ENCODE peak calls at places on chromosome 1, in five cellular contexts. B is T-helper 2 cell, E is small intestine, V is AG09309, M is glutamatergic neuron. Z is an unnamed sample.
A peak's percentile ranks its signal among the peaks of the same experiment; 100 is the strongest.

GRCh38 chr1:215637041-215637573 is 70.0 kb downstream of the KCTD3 start:
- DNase-seq in B (no peak), E (peak; percentile 64), V (peak; percentile 55), M (no peak), Z (peak; percentile 84)

GRCh38 chr1:208254862-208255261 is 10.7 kb upstream of the PLXNA2 start:
- DNase-seq in B (no peak), E (no peak), V (no peak), M (no peak), Z (peak; percentile 40)

GRCh38 chr1:197441990-197442389 is 173.9 kb downstream of the CRB1 start:
- DNase-seq in B (no peak), E (no peak), V (no peak), M (no peak), Z (no peak)

GRCh38 chr1:94081566-94082344 is 39.2 kb downstream of the ABCA4 start:
- DNase-seq in B (no peak), E (no peak), V (peak; percentile 94), M (no peak), Z (peak; percentile 92)

GRCh38 chr1:223402790-223403142 is 9.6 kb downstream of the CCDC185 start:
- DNase-seq in B (no peak), E (no peak), V (no peak), M (no peak), Z (no peak)

GRCh38 chr1:76053021-76053420 is 21.5 kb upstream of the ST6GALNAC3 start:
- DNase-seq in B (no peak), E (no peak), V (no peak), M (peak; percentile 34), Z (no peak)

GRCh38 chr1:214623430-214623829 is 20.4 kb downstream of the CENPF start:
- DNase-seq in B (no peak), E (no peak), V (no peak), M (no peak), Z (no peak)

GRCh38 chr1:172006660-172007059 is 165.4 kb downstream of the DNM3 start:
- DNase-seq in B (no peak), E (no peak), V (no peak), M (no peak), Z (no peak)

GRCh38 chr1:119141020-119141424 is 569 bp upstream of the WARS2 start:
- DNase-seq in B (peak; percentile 11), E (peak; percentile 19), V (no peak), M (peak; percentile 45), Z (no peak)

GRCh38 chr1:203453016-203453415 is 22.6 kb upstream of the PRELP start:
- DNase-seq in B (no peak), E (no peak), V (no peak), M (no peak), Z (no peak)

GRCh38 chr1:183230403-183230802 is 44.3 kb downstream of the LAMC2 start:
- DNase-seq in B (no peak), E (no peak), V (no peak), M (no peak), Z (no peak)

GRCh38 chr1:109891930-109892329 is 18.7 kb upstream of the CSF1 start:
- DNase-seq in B (no peak), E (no peak), V (no peak), M (peak; percentile 41), Z (no peak)

GRCh38 chr1:41638086-41639024 is 153.9 kb upstream of the EDN2 start:
- DNase-seq in B (no peak), E (no peak), V (no peak), M (no peak), Z (no peak)

GRCh38 chr1:86231076-86231475 is 74.5 kb upstream of the COL24A1 start:
- DNase-seq in B (no peak), E (no peak), V (peak; percentile 47), M (no peak), Z (no peak)

GRCh38 chr1:246418565-246419312 is 88.3 kb downstream of the SMYD3 start:
- DNase-seq in B (no peak), E (no peak), V (no peak), M (no peak), Z (no peak)

GRCh38 chr1:7358346-7358745 is 412.8 kb upstream of the VAMP3 start:
- DNase-seq in B (no peak), E (no peak), V (no peak), M (no peak), Z (no peak)

GRCh38 chr1:3173113-3173745 is 104.2 kb downstream of the PRDM16 start:
- DNase-seq in B (no peak), E (no peak), V (no peak), M (no peak), Z (no peak)

GRCh38 chr1:172588296-172589291 is 55.6 kb downstream of the SUCO start:
- DNase-seq in B (no peak), E (no peak), V (peak; percentile 32), M (no peak), Z (no peak)

GRCh38 chr1:220335668-220336067 is 63.4 kb upstream of the RAB3GAP2 start:
- DNase-seq in B (no peak), E (no peak), V (no peak), M (no peak), Z (no peak)

GRCh38 chr1:179883739-179884138 is 1.7 kb downstream of the TOR1AIP1 start:
- DNase-seq in B (peak; percentile 21), E (peak; percentile 21), V (no peak), M (no peak), Z (no peak)

GRCh38 chr1:48229309-48229708 is 6.8 kb downstream of the SLC5A9 start:
- DNase-seq in B (no peak), E (no peak), V (no peak), M (no peak), Z (no peak)

GRCh38 chr1:15154480-15155036 is 1.0 kb downstream of the TMEM51 start:
- DNase-seq in B (no peak), E (peak; percentile 72), V (no peak), M (peak; percentile 58), Z (no peak)

GRCh38 chr1:46369542-46370213 is 24.4 kb upstream of the FAAH start:
- DNase-seq in B (no peak), E (no peak), V (no peak), M (no peak), Z (no peak)

GRCh38 chr1:183106746-183107145 is 79.3 kb upstream of the LAMC2 start:
- DNase-seq in B (no peak), E (no peak), V (no peak), M (no peak), Z (no peak)

Z was measured in AG09319.